ENCODE peak calls at places on chromosomes 12 and 14, in five cellular contexts. O is H1, K is HepG2, E is HCT116, L is K562. R is an unnamed sample.

GRCh38 chr12:91948504-91948903 is 197.1 kb downstream of the BTG1 start:
- DNase-seq in O (no peak), K (no peak), E (no peak), L (no peak), R (no peak)

GRCh38 chr14:32171469-32171868 is 30.4 kb upstream of the RNU6-7 start:
- DNase-seq in O (no peak), K (no peak), E (no peak), L (no peak), R (no peak)

GRCh38 chr12:52415870-52416750 is 10.0 kb upstream of the KRT82 start:
- DNase-seq in O (no peak), K (no peak), E (no peak), L (no peak), R (no peak)

GRCh38 chr12:67714648-67715047 is 66.1 kb downstream of the DYRK2 start:
- DNase-seq in O (no peak), K (no peak), E (no peak), L (no peak), R (no peak)

GRCh38 chr12:130097798-130098255 is 64.4 kb upstream of the FZD10 start:
- DNase-seq in O (no peak), K (no peak), E (no peak), L (no peak), R (no peak)

GRCh38 chr12:32252199-32253073 is 145.8 kb downstream of the BICD1 start:
- DNase-seq in O (no peak), K (no peak), E (no peak), L (no peak), R (peak; percentile 76)

GRCh38 chr14:66507181-66507721 is 696 bp upstream of the GPHN start:
- DNase-seq in O (no peak), K (no peak), E (peak; percentile 34), L (no peak), R (no peak)

GRCh38 chr12:123449103-123449736 is 8.7 kb upstream of the SNRNP35 start:
- DNase-seq in O (no peak), K (peak; percentile 69), E (no peak), L (no peak), R (no peak)

GRCh38 chr12:54197037-54197909 is 8.5 kb upstream of the SMUG1 start:
- DNase-seq in O (no peak), K (no peak), E (no peak), L (no peak), R (no peak)

GRCh38 chr14:64294672-64295413 is 672 bp upstream of the ESR2 start:
- DNase-seq in O (peak; percentile 97), K (peak; percentile 33), E (peak; percentile 38), L (peak; percentile 71), R (peak; percentile 50)
- H3K9ac ChIP-seq in O (no peak overlapping the region), K (no peak overlapping the region), E (no peak overlapping the region), L (no peak overlapping the region), R (peak overlapping the region; percentile 64)

GRCh38 chr12:126797525-126797924 is 1469.4 kb upstream of the TMEM132C start:
- DNase-seq in O (no peak), K (no peak), E (no peak), L (no peak), R (no peak)

DNA sequence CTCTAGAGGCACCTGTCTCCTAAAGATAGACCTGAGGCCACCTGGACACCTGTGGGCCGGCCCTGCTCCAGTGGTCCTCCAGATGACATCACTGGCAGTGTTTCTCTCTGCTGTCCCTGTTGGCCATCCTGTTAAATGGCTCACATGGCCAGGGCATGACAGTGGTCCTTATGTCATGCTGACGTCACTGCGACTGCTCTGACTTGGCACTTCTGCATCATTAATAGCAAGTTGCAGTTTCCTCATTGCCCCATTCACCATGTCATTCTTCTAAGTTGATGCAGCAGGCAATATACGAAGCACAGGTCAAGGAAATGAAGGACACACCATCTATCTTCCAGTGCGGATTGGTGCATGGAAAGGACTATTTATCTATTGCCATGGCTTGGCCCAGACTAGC is 1468.5 kb upstream of the TMEM132C start:
- DNase-seq in O (no peak), K (no peak), E (no peak), L (no peak), R (no peak)
- TF ChIP-seq SP1 in O (no peak), K (no peak), E (no peak), L (no peak), R (no peak)

DNA sequence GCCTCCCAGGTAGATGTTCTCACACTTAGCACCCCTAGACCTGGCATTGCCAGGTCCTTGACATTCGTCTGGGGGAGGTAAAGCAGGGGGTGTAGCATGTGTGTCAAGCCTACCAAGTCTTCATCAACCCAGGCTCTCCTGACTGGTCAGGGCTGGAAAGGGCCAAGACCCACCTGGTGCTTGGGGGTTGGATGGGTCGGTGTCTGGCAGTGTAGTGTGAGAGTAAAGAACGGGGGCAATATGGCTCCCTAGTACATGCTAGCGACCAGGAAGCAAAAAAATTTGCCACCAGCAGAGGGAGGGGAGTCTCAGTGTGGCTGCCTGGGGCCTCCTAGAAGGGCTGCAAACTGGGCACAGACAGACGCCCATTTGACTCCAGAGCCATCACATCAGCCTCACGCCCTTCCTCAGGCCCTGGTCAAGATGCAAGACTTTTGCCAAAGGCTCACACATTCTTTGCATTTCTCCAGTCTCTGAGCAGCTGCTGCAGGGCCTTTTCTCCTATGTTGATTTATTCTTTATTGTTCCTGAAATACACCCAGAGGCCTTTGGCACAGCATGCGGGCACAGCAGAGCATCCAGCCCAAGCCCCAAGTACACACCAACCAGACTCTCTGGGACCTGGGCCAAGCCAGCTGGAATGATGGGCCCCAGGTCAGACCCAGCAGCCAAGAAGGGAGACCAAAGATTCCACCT is 38.3 kb upstream of the PNMA1 start:
- DNase-seq in O (no peak), K (no peak), E (no peak), L (no peak), R (no peak)
- H3K9ac ChIP-seq in O (no peak overlapping the region), K (peak overlapping the region; percentile 47), E (no peak overlapping the region), L (peak overlapping the region; percentile 79), R (peak overlapping the region; percentile 91)

DNA sequence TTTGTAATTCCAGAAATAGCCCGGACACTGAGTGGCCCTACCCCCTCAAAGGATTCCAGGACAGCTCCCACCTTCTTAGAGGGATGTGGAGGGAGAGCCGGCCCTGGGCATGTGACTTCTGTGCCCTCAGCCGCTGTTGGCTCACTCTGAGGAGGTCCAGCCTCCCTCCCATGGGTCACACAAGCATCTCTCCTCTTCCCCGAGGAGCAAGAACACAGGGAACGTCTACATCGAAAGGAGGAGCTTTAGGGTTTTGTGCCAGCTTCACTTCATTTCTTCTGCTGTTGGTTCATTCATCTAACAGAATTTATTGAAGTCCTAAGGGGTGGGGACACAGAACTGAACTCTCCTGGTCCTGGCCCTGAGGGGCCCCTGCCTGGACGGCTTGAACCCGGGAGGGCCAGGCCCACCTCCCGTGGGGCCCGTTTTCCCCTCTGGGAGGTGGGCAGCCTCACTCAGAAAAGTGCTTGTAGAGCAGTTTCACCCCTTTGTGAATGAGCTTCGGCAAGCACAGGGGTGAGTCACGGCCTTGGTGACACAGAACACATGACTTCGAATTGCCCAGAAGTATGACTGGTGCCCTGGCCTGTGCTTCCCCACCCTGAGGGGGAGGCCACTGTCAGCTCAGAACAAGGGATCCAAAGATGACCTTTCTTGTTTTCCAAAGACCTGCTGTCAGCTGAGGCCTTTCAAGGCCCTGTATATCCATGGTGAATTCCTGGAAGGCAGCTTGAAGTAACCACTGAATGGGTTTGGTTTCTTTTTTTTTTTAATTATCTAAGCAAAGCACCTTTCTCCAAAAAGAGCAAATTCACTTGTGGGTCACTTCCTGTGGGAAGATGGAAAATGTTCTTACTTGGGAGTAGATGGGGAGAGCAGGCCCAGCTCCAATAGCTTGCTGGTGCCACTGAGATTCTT is 39.2 kb downstream of the NFKBIA start:
- DNase-seq in O (no peak), K (peak; percentile 98), E (peak; percentile 54), L (peak; percentile 36), R (no peak)
- TF ChIP-seq SP1 in O (no peak), K (peak; percentile 59), E (peak; percentile 31), L (no peak), R (no peak)

GRCh38 chr12:132044661-132045412 is 95.1 kb downstream of the EP400 start:
- DNase-seq in O (no peak), K (no peak), E (no peak), L (no peak), R (no peak)
- H3K9ac ChIP-seq in O (no peak overlapping the region), K (no peak overlapping the region), E (no peak overlapping the region), L (no peak overlapping the region), R (no peak overlapping the region)

GRCh38 chr12:24036438-24037204 is 87.2 kb upstream of the SOX5 start:
- DNase-seq in O (no peak), K (no peak), E (no peak), L (no peak), R (no peak)
- TF ChIP-seq SP1 in O (no peak), K (no peak), E (no peak), L (no peak), R (no peak)

DNA sequence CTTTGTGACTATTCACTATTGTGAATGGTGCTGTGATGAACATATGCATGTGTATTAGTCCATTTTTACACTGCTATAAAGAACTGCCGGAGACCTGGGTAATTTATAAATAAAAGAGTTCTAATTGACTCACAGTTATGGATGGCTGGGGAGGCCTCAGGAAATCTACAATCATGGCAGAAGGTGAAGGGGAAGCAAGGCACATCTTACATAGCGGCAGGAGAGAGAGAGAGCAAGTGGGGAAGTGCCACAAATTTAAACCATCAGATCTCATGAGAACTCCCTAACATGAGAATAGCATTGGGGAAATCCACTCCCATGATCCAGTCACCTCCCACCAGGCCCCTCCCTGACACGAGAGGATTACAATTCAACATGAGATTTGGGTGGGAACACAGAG is 90.8 kb downstream of the ATP23 start:
- DNase-seq in O (no peak), K (no peak), E (no peak), L (no peak), R (no peak)
- H3K9ac ChIP-seq in O (no peak overlapping the region), K (no peak overlapping the region), E (no peak overlapping the region), L (no peak overlapping the region), R (no peak overlapping the region)

R was measured in GM12878.